ENCODE peak calls at places on chromosomes 7 and 10, in eight cellular contexts. One of them, this sample, is unnamed.

GRCh38 chr10:86179961-86180360 is 186.6 kb downstream of the GRID1 start:
- DNase-seq in GM10248: no peak
- DNase-seq in activated CD4-positive, alpha-beta T cell treated with anti-CD3 and anti-CD28 coated beads for 24 hours: no peak
- DNase-seq in chondrocyte: peak
- DNase-seq in AG10803: no peak
- DNase-seq in CD4-positive, CD25-positive, alpha-beta regulatory T cell: no peak
- DNase-seq in NCI-H1694 treated with DMSO at 0.1 percent for 48 hours: no peak
- DNase-seq in retina: no peak
- DNase-seq in this sample: no peak

GRCh38 chr7:30713397-30713796 is 31.1 kb upstream of the CRHR2 start:
- DNase-seq in GM10248: no peak
- DNase-seq in activated CD4-positive, alpha-beta T cell treated with anti-CD3 and anti-CD28 coated beads for 24 hours: no peak
- DNase-seq in chondrocyte: no peak
- DNase-seq in AG10803: no peak
- DNase-seq in CD4-positive, CD25-positive, alpha-beta regulatory T cell: no peak
- DNase-seq in NCI-H1694 treated with DMSO at 0.1 percent for 48 hours: no peak
- DNase-seq in retina: no peak
- DNase-seq in this sample: no peak

GRCh38 chr10:125102216-125102615 is 58.1 kb downstream of the CTBP2 start:
- DNase-seq in GM10248: no peak
- DNase-seq in activated CD4-positive, alpha-beta T cell treated with anti-CD3 and anti-CD28 coated beads for 24 hours: no peak
- DNase-seq in chondrocyte: peak
- DNase-seq in AG10803: peak
- DNase-seq in CD4-positive, CD25-positive, alpha-beta regulatory T cell: no peak
- DNase-seq in NCI-H1694 treated with DMSO at 0.1 percent for 48 hours: no peak
- DNase-seq in retina: no peak
- DNase-seq in this sample: no peak

GRCh38 chr10:55466806-55467504 is 665.9 kb upstream of the PCDH15 start:
- DNase-seq in GM10248: no peak
- DNase-seq in activated CD4-positive, alpha-beta T cell treated with anti-CD3 and anti-CD28 coated beads for 24 hours: no peak
- DNase-seq in chondrocyte: no peak
- DNase-seq in AG10803: no peak
- DNase-seq in CD4-positive, CD25-positive, alpha-beta regulatory T cell: no peak
- DNase-seq in NCI-H1694 treated with DMSO at 0.1 percent for 48 hours: no peak
- DNase-seq in retina: no peak
- DNase-seq in this sample: no peak

GRCh38 chr10:86659721-86660438 is 5.5 kb downstream of the OPN4 start:
- DNase-seq in GM10248: no peak
- DNase-seq in activated CD4-positive, alpha-beta T cell treated with anti-CD3 and anti-CD28 coated beads for 24 hours: no peak
- DNase-seq in chondrocyte: peak
- DNase-seq in AG10803: no peak
- DNase-seq in CD4-positive, CD25-positive, alpha-beta regulatory T cell: no peak
- DNase-seq in NCI-H1694 treated with DMSO at 0.1 percent for 48 hours: no peak
- DNase-seq in retina: no peak
- DNase-seq in this sample: no peak

GRCh38 chr7:127393370-127394058 is 1.0 kb upstream of the ZNF800 start:
- DNase-seq in GM10248: no peak
- DNase-seq in activated CD4-positive, alpha-beta T cell treated with anti-CD3 and anti-CD28 coated beads for 24 hours: no peak
- DNase-seq in chondrocyte: no peak
- DNase-seq in AG10803: peak
- DNase-seq in CD4-positive, CD25-positive, alpha-beta regulatory T cell: no peak
- DNase-seq in NCI-H1694 treated with DMSO at 0.1 percent for 48 hours: peak
- DNase-seq in retina: no peak
- DNase-seq in this sample: peak

GRCh38 chr7:74082770-74083116 is 861 bp upstream of the LIMK1 start:
- DNase-seq in GM10248: no peak
- DNase-seq in activated CD4-positive, alpha-beta T cell treated with anti-CD3 and anti-CD28 coated beads for 24 hours: no peak
- DNase-seq in chondrocyte: no peak
- DNase-seq in AG10803: no peak
- DNase-seq in CD4-positive, CD25-positive, alpha-beta regulatory T cell: no peak
- DNase-seq in NCI-H1694 treated with DMSO at 0.1 percent for 48 hours: no peak
- DNase-seq in retina: no peak
- DNase-seq in this sample: no peak

GRCh38 chr10:85147346-85148250 is 819.2 kb downstream of the CCSER2 start:
- DNase-seq in GM10248: no peak
- DNase-seq in activated CD4-positive, alpha-beta T cell treated with anti-CD3 and anti-CD28 coated beads for 24 hours: no peak
- DNase-seq in chondrocyte: no peak
- DNase-seq in AG10803: no peak
- DNase-seq in CD4-positive, CD25-positive, alpha-beta regulatory T cell: no peak
- DNase-seq in NCI-H1694 treated with DMSO at 0.1 percent for 48 hours: no peak
- DNase-seq in retina: no peak
- DNase-seq in this sample: no peak

GRCh38 chr10:82969405-82969804 is 1094.4 kb downstream of the NRG3 start:
- DNase-seq in GM10248: no peak
- DNase-seq in activated CD4-positive, alpha-beta T cell treated with anti-CD3 and anti-CD28 coated beads for 24 hours: no peak
- DNase-seq in chondrocyte: no peak
- DNase-seq in AG10803: peak
- DNase-seq in CD4-positive, CD25-positive, alpha-beta regulatory T cell: no peak
- DNase-seq in NCI-H1694 treated with DMSO at 0.1 percent for 48 hours: no peak
- DNase-seq in retina: peak
- DNase-seq in this sample: no peak

GRCh38 chr7:40008218-40008815 is 58.3 kb downstream of the CDK13 start:
- DNase-seq in GM10248: no peak
- DNase-seq in activated CD4-positive, alpha-beta T cell treated with anti-CD3 and anti-CD28 coated beads for 24 hours: no peak
- DNase-seq in chondrocyte: no peak
- DNase-seq in AG10803: peak
- DNase-seq in CD4-positive, CD25-positive, alpha-beta regulatory T cell: no peak
- DNase-seq in NCI-H1694 treated with DMSO at 0.1 percent for 48 hours: no peak
- DNase-seq in retina: no peak
- DNase-seq in this sample: no peak

GRCh38 chr7:40516376-40516775 is 381.6 kb downstream of the SUGCT start:
- DNase-seq in GM10248: no peak
- DNase-seq in activated CD4-positive, alpha-beta T cell treated with anti-CD3 and anti-CD28 coated beads for 24 hours: no peak
- DNase-seq in chondrocyte: no peak
- DNase-seq in AG10803: peak
- DNase-seq in CD4-positive, CD25-positive, alpha-beta regulatory T cell: no peak
- DNase-seq in NCI-H1694 treated with DMSO at 0.1 percent for 48 hours: no peak
- DNase-seq in retina: no peak
- DNase-seq in this sample: no peak

GRCh38 chr10:60894816-60895215 is 49.2 kb downstream of the RHOBTB1 start:
- DNase-seq in GM10248: no peak
- DNase-seq in activated CD4-positive, alpha-beta T cell treated with anti-CD3 and anti-CD28 coated beads for 24 hours: no peak
- DNase-seq in chondrocyte: no peak
- DNase-seq in AG10803: peak
- DNase-seq in CD4-positive, CD25-positive, alpha-beta regulatory T cell: no peak
- DNase-seq in NCI-H1694 treated with DMSO at 0.1 percent for 48 hours: no peak
- DNase-seq in retina: no peak
- DNase-seq in this sample: no peak

GRCh38 chr7:55483061-55483460 is 89.2 kb downstream of the VOPP1 start:
- DNase-seq in GM10248: no peak
- DNase-seq in activated CD4-positive, alpha-beta T cell treated with anti-CD3 and anti-CD28 coated beads for 24 hours: no peak
- DNase-seq in chondrocyte: no peak
- DNase-seq in AG10803: no peak
- DNase-seq in CD4-positive, CD25-positive, alpha-beta regulatory T cell: no peak
- DNase-seq in NCI-H1694 treated with DMSO at 0.1 percent for 48 hours: no peak
- DNase-seq in retina: no peak
- DNase-seq in this sample: no peak

GRCh38 chr10:7523656-7524055 is 112.8 kb upstream of the SFMBT2 start:
- DNase-seq in GM10248: no peak
- DNase-seq in activated CD4-positive, alpha-beta T cell treated with anti-CD3 and anti-CD28 coated beads for 24 hours: no peak
- DNase-seq in chondrocyte: no peak
- DNase-seq in AG10803: no peak
- DNase-seq in CD4-positive, CD25-positive, alpha-beta regulatory T cell: no peak
- DNase-seq in NCI-H1694 treated with DMSO at 0.1 percent for 48 hours: no peak
- DNase-seq in retina: no peak
- DNase-seq in this sample: no peak

GRCh38 chr10:110775022-110775379 is 96.7 kb upstream of the PDCD4 start:
- DNase-seq in GM10248: no peak
- DNase-seq in activated CD4-positive, alpha-beta T cell treated with anti-CD3 and anti-CD28 coated beads for 24 hours: no peak
- DNase-seq in chondrocyte: no peak
- DNase-seq in AG10803: no peak
- DNase-seq in CD4-positive, CD25-positive, alpha-beta regulatory T cell: no peak
- DNase-seq in NCI-H1694 treated with DMSO at 0.1 percent for 48 hours: no peak
- DNase-seq in retina: no peak
- DNase-seq in this sample: no peak

GRCh38 chr7:13920053-13920697 is 69.3 kb downstream of the ETV1 start:
- DNase-seq in GM10248: no peak
- DNase-seq in activated CD4-positive, alpha-beta T cell treated with anti-CD3 and anti-CD28 coated beads for 24 hours: no peak
- DNase-seq in chondrocyte: no peak
- DNase-seq in AG10803: peak
- DNase-seq in CD4-positive, CD25-positive, alpha-beta regulatory T cell: no peak
- DNase-seq in NCI-H1694 treated with DMSO at 0.1 percent for 48 hours: peak
- DNase-seq in retina: peak
- DNase-seq in this sample: peak

GRCh38 chr7:149797771-149798170 is 24.4 kb upstream of the ZNF467 start:
- DNase-seq in GM10248: no peak
- DNase-seq in activated CD4-positive, alpha-beta T cell treated with anti-CD3 and anti-CD28 coated beads for 24 hours: no peak
- DNase-seq in chondrocyte: no peak
- DNase-seq in AG10803: no peak
- DNase-seq in CD4-positive, CD25-positive, alpha-beta regulatory T cell: no peak
- DNase-seq in NCI-H1694 treated with DMSO at 0.1 percent for 48 hours: no peak
- DNase-seq in retina: no peak
- DNase-seq in this sample: no peak

GRCh38 chr10:63769367-63769766 is 248.2 kb downstream of the REEP3 start:
- DNase-seq in GM10248: no peak
- DNase-seq in activated CD4-positive, alpha-beta T cell treated with anti-CD3 and anti-CD28 coated beads for 24 hours: no peak
- DNase-seq in chondrocyte: no peak
- DNase-seq in AG10803: no peak
- DNase-seq in CD4-positive, CD25-positive, alpha-beta regulatory T cell: no peak
- DNase-seq in NCI-H1694 treated with DMSO at 0.1 percent for 48 hours: no peak
- DNase-seq in retina: no peak
- DNase-seq in this sample: no peak

GRCh38 chr10:99532687-99533495 is at the start of gene NKX2-3:
- DNase-seq in GM10248: peak
- DNase-seq in activated CD4-positive, alpha-beta T cell treated with anti-CD3 and anti-CD28 coated beads for 24 hours: peak
- DNase-seq in chondrocyte: no peak
- DNase-seq in AG10803: peak
- DNase-seq in CD4-positive, CD25-positive, alpha-beta regulatory T cell: peak
- DNase-seq in NCI-H1694 treated with DMSO at 0.1 percent for 48 hours: no peak
- DNase-seq in retina: peak
- DNase-seq in this sample: peak

GRCh38 chr10:114337510-114338462 is 66.5 kb downstream of the AFAP1L2 start:
- DNase-seq in GM10248: peak
- DNase-seq in activated CD4-positive, alpha-beta T cell treated with anti-CD3 and anti-CD28 coated beads for 24 hours: no peak
- DNase-seq in chondrocyte: no peak
- DNase-seq in AG10803: no peak
- DNase-seq in CD4-positive, CD25-positive, alpha-beta regulatory T cell: peak
- DNase-seq in NCI-H1694 treated with DMSO at 0.1 percent for 48 hours: no peak
- DNase-seq in retina: no peak
- DNase-seq in this sample: no peak

GRCh38 chr10:101817542-101818118 is 614 bp downstream of the OGA start:
- DNase-seq in GM10248: peak
- DNase-seq in activated CD4-positive, alpha-beta T cell treated with anti-CD3 and anti-CD28 coated beads for 24 hours: no peak
- DNase-seq in chondrocyte: peak
- DNase-seq in AG10803: peak
- DNase-seq in CD4-positive, CD25-positive, alpha-beta regulatory T cell: peak
- DNase-seq in NCI-H1694 treated with DMSO at 0.1 percent for 48 hours: no peak
- DNase-seq in retina: peak
- DNase-seq in this sample: peak

GRCh38 chr10:22505923-22506685 is 160.8 kb downstream of the SPAG6 start:
- DNase-seq in GM10248: peak
- DNase-seq in activated CD4-positive, alpha-beta T cell treated with anti-CD3 and anti-CD28 coated beads for 24 hours: peak
- DNase-seq in chondrocyte: no peak
- DNase-seq in AG10803: no peak
- DNase-seq in CD4-positive, CD25-positive, alpha-beta regulatory T cell: peak
- DNase-seq in NCI-H1694 treated with DMSO at 0.1 percent for 48 hours: no peak
- DNase-seq in retina: no peak
- DNase-seq in this sample: no peak

GRCh38 chr10:51001587-51001986 is 72.7 kb upstream of the PRKG1 start:
- DNase-seq in GM10248: no peak
- DNase-seq in activated CD4-positive, alpha-beta T cell treated with anti-CD3 and anti-CD28 coated beads for 24 hours: no peak
- DNase-seq in chondrocyte: no peak
- DNase-seq in AG10803: peak
- DNase-seq in CD4-positive, CD25-positive, alpha-beta regulatory T cell: peak
- DNase-seq in NCI-H1694 treated with DMSO at 0.1 percent for 48 hours: no peak
- DNase-seq in retina: no peak
- DNase-seq in this sample: no peak

GRCh38 chr10:11146402-11147171 is 128.9 kb downstream of the CELF2 start:
- DNase-seq in GM10248: no peak
- DNase-seq in activated CD4-positive, alpha-beta T cell treated with anti-CD3 and anti-CD28 coated beads for 24 hours: no peak
- DNase-seq in chondrocyte: no peak
- DNase-seq in AG10803: no peak
- DNase-seq in CD4-positive, CD25-positive, alpha-beta regulatory T cell: peak
- DNase-seq in NCI-H1694 treated with DMSO at 0.1 percent for 48 hours: no peak
- DNase-seq in retina: no peak
- DNase-seq in this sample: no peak

GRCh38 chr7:98341106-98341505 is 59.6 kb downstream of the BRI3 start:
- DNase-seq in GM10248: no peak
- DNase-seq in activated CD4-positive, alpha-beta T cell treated with anti-CD3 and anti-CD28 coated beads for 24 hours: no peak
- DNase-seq in chondrocyte: no peak
- DNase-seq in AG10803: peak
- DNase-seq in CD4-positive, CD25-positive, alpha-beta regulatory T cell: no peak
- DNase-seq in NCI-H1694 treated with DMSO at 0.1 percent for 48 hours: no peak
- DNase-seq in retina: no peak
- DNase-seq in this sample: no peak

GRCh38 chr10:42871823-42872222 is 89.2 kb downstream of the BMS1 start:
- DNase-seq in GM10248: no peak
- DNase-seq in activated CD4-positive, alpha-beta T cell treated with anti-CD3 and anti-CD28 coated beads for 24 hours: no peak
- DNase-seq in chondrocyte: no peak
- DNase-seq in AG10803: no peak
- DNase-seq in CD4-positive, CD25-positive, alpha-beta regulatory T cell: no peak
- DNase-seq in NCI-H1694 treated with DMSO at 0.1 percent for 48 hours: no peak
- DNase-seq in retina: no peak
- DNase-seq in this sample: no peak

This sample was measured in ecto neural progenitor cell.